ENCODE peak calls at places on chromosome X, in eight cellular contexts. C is astrocyte of the spinal cord; L is CD4-positive, alpha-beta T cell; E is Caco-2; G is suprapubic skin; X is GM12865; K is HFFc6; H is BJ. O is an unnamed sample.
A peak's percentile ranks its signal among the peaks of the same experiment; 100 is the strongest.

GRCh38 chrX:47607091-47607490 is 12.6 kb downstream of the SYN1 start:
- DNase-seq in C (no peak), L (no peak), E (no peak), G (no peak), X (no peak), K (no peak), H (no peak), O (no peak)

GRCh38 chrX:114582698-114583395 is 1.0 kb upstream of the HTR2C start:
- DNase-seq in C (no peak), L (no peak), E (no peak), G (no peak), X (no peak), K (no peak), H (no peak), O (no peak)

GRCh38 chrX:16445166-16445752 is 204.7 kb upstream of the S100G start:
- DNase-seq in C (peak; percentile 27), L (peak; percentile 32), E (no peak), G (no peak), X (peak; percentile 38), K (peak; percentile 3), H (no peak), O (no peak)

GRCh38 chrX:155857561-155857960 is 23.6 kb upstream of the VAMP7 start:
- DNase-seq in C (no peak), L (no peak), E (no peak), G (no peak), X (peak; percentile 11), K (no peak), H (no peak), O (no peak)

GRCh38 chrX:133085785-133086184 is 11.1 kb downstream of the USP26 start:
- DNase-seq in C (no peak), L (no peak), E (no peak), G (no peak), X (no peak), K (no peak), H (no peak), O (no peak)

GRCh38 chrX:103818844-103819243 is 13.2 kb downstream of the RAB9B start:
- DNase-seq in C (no peak), L (no peak), E (no peak), G (no peak), X (no peak), K (no peak), H (no peak), O (no peak)

GRCh38 chrX:55738969-55739368 is 21.4 kb downstream of the RRAGB start:
- DNase-seq in C (no peak), L (no peak), E (no peak), G (no peak), X (no peak), K (no peak), H (no peak), O (no peak)

GRCh38 chrX:12791253-12792228 is at the start of gene PRPS2:
- DNase-seq in C (peak; percentile 32), L (peak; percentile 67), E (peak; percentile 72), G (peak; percentile 80), X (peak; percentile 61), K (peak; percentile 3), H (no peak), O (no peak)

GRCh38 chrX:10121787-10122186 is 35.0 kb upstream of the CLCN4 start:
- DNase-seq in C (peak; percentile 12), L (no peak), E (no peak), G (no peak), X (peak; percentile 56), K (no peak), H (no peak), O (no peak)

GRCh38 chrX:118935352-118935751 is 39.1 kb upstream of the LONRF3 start:
- DNase-seq in C (no peak), L (no peak), E (no peak), G (no peak), X (no peak), K (no peak), H (no peak), O (no peak)

GRCh38 chrX:23332888-23333821 is 1.5 kb upstream of the PTCHD1 start:
- DNase-seq in C (no peak), L (no peak), E (no peak), G (no peak), X (no peak), K (no peak), H (no peak), O (no peak)

GRCh38 chrX:87941841-87942240 is 424.2 kb downstream of the KLHL4 start:
- DNase-seq in C (no peak), L (no peak), E (no peak), G (no peak), X (no peak), K (no peak), H (no peak), O (no peak)

GRCh38 chrX:1593286-1594271 is 2.2 kb downstream of the AKAP17A start:
- DNase-seq in C (no peak), L (no peak), E (no peak), G (no peak), X (no peak), K (no peak), H (no peak), O (peak; percentile 91)

GRCh38 chrX:118272237-118272636 is 73.7 kb upstream of the WDR44 start:
- DNase-seq in C (peak; percentile 26), L (no peak), E (no peak), G (no peak), X (no peak), K (no peak), H (no peak), O (no peak)

GRCh38 chrX:12441376-12442128 is 303.3 kb downstream of the FRMPD4 start:
- DNase-seq in C (peak; percentile 78), L (no peak), E (no peak), G (no peak), X (no peak), K (peak; percentile 85), H (peak; percentile 44), O (no peak)

GRCh38 chrX:11209798-11210197 is 83.4 kb upstream of the AMELX start:
- DNase-seq in C (no peak), L (no peak), E (no peak), G (no peak), X (no peak), K (no peak), H (no peak), O (no peak)

GRCh38 chrX:131854586-131854985 is 168.5 kb upstream of the STK26 start:
- DNase-seq in C (peak; percentile 16), L (no peak), E (no peak), G (no peak), X (no peak), K (no peak), H (no peak), O (no peak)

GRCh38 chrX:16883487-16883804 is 13.3 kb upstream of the RBBP7 start:
- DNase-seq in C (no peak), L (no peak), E (no peak), G (no peak), X (no peak), K (no peak), H (no peak), O (no peak)

GRCh38 chrX:98289726-98290125 is 1406.0 kb downstream of the RPA4 start:
- DNase-seq in C (no peak), L (no peak), E (no peak), G (no peak), X (no peak), K (no peak), H (no peak), O (no peak)

GRCh38 chrX:153423652-153424051 is 12.4 kb downstream of the ZFP92 start:
- DNase-seq in C (no peak), L (no peak), E (no peak), G (no peak), X (no peak), K (no peak), H (no peak), O (no peak)

GRCh38 chrX:49249616-49250015 is 14.3 kb downstream of the CCDC22 start:
- DNase-seq in C (no peak), L (no peak), E (no peak), G (no peak), X (no peak), K (no peak), H (no peak), O (no peak)

GRCh38 chrX:146456058-146456457 is 353.5 kb upstream of the CXorf51B start:
- DNase-seq in C (no peak), L (no peak), E (no peak), G (no peak), X (no peak), K (no peak), H (no peak), O (no peak)

GRCh38 chrX:122055450-122055849 is 1008.0 kb downstream of the GLUD2 start:
- DNase-seq in C (no peak), L (no peak), E (no peak), G (no peak), X (no peak), K (no peak), H (no peak), O (no peak)

GRCh38 chrX:79524642-79525041 is 157.5 kb upstream of the ITM2A start:
- DNase-seq in C (no peak), L (no peak), E (no peak), G (no peak), X (peak; percentile 24), K (no peak), H (no peak), O (no peak)
- TF ChIP-seq CTCF in C (peak; percentile 16), L (no peak), E (peak; percentile 18), G (no peak), X (peak; percentile 28), K (no peak), H (no peak), O (peak; percentile 31)

GRCh38 chrX:139823806-139824205 is 109.0 kb downstream of the ATP11C start:
- DNase-seq in C (peak; percentile 59), L (no peak), E (no peak), G (no peak), X (no peak), K (no peak), H (no peak), O (no peak)
- TF ChIP-seq CTCF in C (no peak), L (no peak), E (no peak), G (no peak), X (no peak), K (no peak), H (no peak), O (no peak)

GRCh38 chrX:74922922-74923321 is 2.3 kb downstream of the NEXMIF start:
- DNase-seq in C (no peak), L (no peak), E (no peak), G (no peak), X (peak; percentile 91), K (no peak), H (no peak), O (no peak)

GRCh38 chrX:74923942-74924448 is 1.3 kb downstream of the NEXMIF start:
- DNase-seq in C (no peak), L (no peak), E (no peak), G (no peak), X (peak; percentile 16), K (no peak), H (no peak), O (no peak)

GRCh38 chrX:74931214-74931613 is 6.0 kb upstream of the NEXMIF start:
- DNase-seq in C (no peak), L (no peak), E (no peak), G (no peak), X (peak; percentile 25), K (no peak), H (no peak), O (no peak)

GRCh38 chrX:74924449-74925209 is 623 bp downstream of the NEXMIF start:
- DNase-seq in C (peak; percentile 6), L (peak; percentile 17), E (peak; percentile 37), G (peak; percentile 58), X (peak; percentile 80), K (no peak), H (no peak), O (no peak)

GRCh38 chrX:74925210-74926088 is at the start of gene NEXMIF:
- DNase-seq in C (no peak), L (peak; percentile 25), E (no peak), G (no peak), X (peak; percentile 79), K (no peak), H (no peak), O (no peak)
- TF ChIP-seq CTCF in C (peak; percentile 18), L (no peak), E (peak; percentile 31), G (no peak), X (peak; percentile 22), K (no peak), H (peak; percentile 22), O (peak; percentile 56)

GRCh38 chrX:85851418-85851817 is 195.9 kb downstream of the CHM start:
- DNase-seq in C (no peak), L (no peak), E (peak; percentile 46), G (no peak), X (peak; percentile 27), K (peak; percentile 1), H (no peak), O (no peak)
- TF ChIP-seq CTCF in C (peak; percentile 43), L (no peak), E (peak; percentile 72), G (no peak), X (peak; percentile 41), K (peak; percentile 67), H (peak; percentile 35), O (peak; percentile 80)

O was measured in chondrocyte.